ENCODE peak calls at places on chromosomes 3 and 15, in four cellular contexts. X is cardiac muscle cell; W is CD8-positive, alpha-beta T cell; J is HepG2. D is an unnamed sample.

GRCh38 chr3:157070600-157070999 is 89.3 kb downstream of the CCNL1 start:
- DNase-seq in X (peak; percentile 22), W (no peak), J (no peak), D (peak; percentile 35)

GRCh38 chr15:36579792-36580431 is 486 bp downstream of the CDIN1 start:
- DNase-seq in X (no peak), W (no peak), J (peak; percentile 3), D (no peak)

GRCh38 chr3:45596290-45596791 is 1.8 kb downstream of the LIMD1 start:
- DNase-seq in X (no peak), W (no peak), J (no peak), D (no peak)

GRCh38 chr3:127682576-127682975 is 9.8 kb downstream of the ABTB1 start:
- DNase-seq in X (no peak), W (no peak), J (no peak), D (no peak)

GRCh38 chr3:36941658-36942057 is 3.2 kb downstream of the TRANK1 start:
- DNase-seq in X (peak; percentile 46), W (no peak), J (no peak), D (no peak)

GRCh38 chr15:98519767-98520166 is 128.6 kb upstream of the IGF1R start:
- DNase-seq in X (no peak), W (no peak), J (no peak), D (no peak)

GRCh38 chr3:49411550-49411967 is 217 bp downstream of the RHOA start:
- DNase-seq in X (peak; percentile 28), W (peak; percentile 38), J (peak; percentile 44), D (no peak)

GRCh38 chr15:63474810-63475316 is 29.5 kb upstream of the USP3 start:
- DNase-seq in X (no peak), W (no peak), J (peak; percentile 60), D (no peak)

GRCh38 chr3:72487078-72487765 is 361.0 kb downstream of the SHQ1 start:
- DNase-seq in X (peak; percentile 89), W (no peak), J (peak; percentile 5), D (peak; percentile 45)

GRCh38 chr3:45347329-45348000 is 40.9 kb upstream of the LARS2 start:
- DNase-seq in X (peak; percentile 12), W (no peak), J (no peak), D (no peak)

GRCh38 chr3:156448300-156448699 is 106.6 kb downstream of the SSR3 start:
- DNase-seq in X (peak; percentile 53), W (no peak), J (peak; percentile 5), D (peak; percentile 39)

GRCh38 chr3:112635674-112636073 is 5.3 kb downstream of the CCDC80 start:
- DNase-seq in X (peak; percentile 86), W (no peak), J (no peak), D (peak; percentile 49)

GRCh38 chr3:27675287-27675686 is 46.8 kb downstream of the EOMES start:
- DNase-seq in X (peak; percentile 89), W (no peak), J (no peak), D (peak; percentile 66)

GRCh38 chr3:55458398-55458797 is 28.7 kb downstream of the WNT5A start:
- DNase-seq in X (no peak), W (no peak), J (no peak), D (no peak)

GRCh38 chr15:95676500-95676899 is 654.0 kb upstream of the NR2F2 start:
- DNase-seq in X (no peak), W (no peak), J (no peak), D (no peak)

GRCh38 chr3:174382876-174383275 is 476.3 kb upstream of the NAALADL2 start:
- DNase-seq in X (no peak), W (no peak), J (no peak), D (no peak)

GRCh38 chr15:96054029-96054428 is 276.5 kb upstream of the NR2F2 start:
- DNase-seq in X (no peak), W (no peak), J (no peak), D (no peak)

GRCh38 chr15:54519577-54519976 is 541.3 kb downstream of the UNC13C start:
- DNase-seq in X (no peak), W (no peak), J (no peak), D (no peak)

GRCh38 chr15:92079047-92079446 is 225.5 kb downstream of the SLCO3A1 start:
- DNase-seq in X (no peak), W (no peak), J (peak; percentile 15), D (no peak)

GRCh38 chr3:99084156-99084555 is 182.7 kb upstream of the DCBLD2 start:
- DNase-seq in X (no peak), W (no peak), J (no peak), D (no peak)

GRCh38 chr3:53658613-53659193 is 164.3 kb downstream of the CACNA1D start:
- DNase-seq in X (no peak), W (no peak), J (no peak), D (no peak)

GRCh38 chr3:122974764-122975162 is 52.8 kb downstream of the SEMA5B start:
- DNase-seq in X (peak; percentile 73), W (no peak), J (no peak), D (peak; percentile 7)

GRCh38 chr3:53402323-53402722 is 55.0 kb upstream of the DCP1A start:
- DNase-seq in X (no peak), W (no peak), J (no peak), D (no peak)

GRCh38 chr3:126745760-126746394 is 41.8 kb downstream of the CHCHD6 start:
- DNase-seq in X (no peak), W (no peak), J (no peak), D (no peak)

GRCh38 chr15:52379395-52380111 is 83.9 kb upstream of the MYO5C start:
- DNase-seq in X (no peak), W (no peak), J (no peak), D (no peak)

GRCh38 chr15:79071901-79072300 is 18.7 kb downstream of the RASGRF1 start:
- DNase-seq in X (peak; percentile 21), W (no peak), J (no peak), D (no peak)

GRCh38 chr3:124486324-124486723 is 243.9 kb upstream of the UMPS start:
- DNase-seq in X (no peak), W (no peak), J (no peak), D (no peak)

GRCh38 chr15:56736308-56736707 is 3.0 kb upstream of the ZNF280D start:
- DNase-seq in X (peak; percentile 70), W (no peak), J (peak; percentile 31), D (peak; percentile 57)

GRCh38 chr15:85557385-85557784 is 177.0 kb downstream of the AKAP13 start:
- DNase-seq in X (no peak), W (no peak), J (no peak), D (no peak)

GRCh38 chr15:85562824-85563223 is 182.4 kb downstream of the AKAP13 start:
- DNase-seq in X (no peak), W (no peak), J (no peak), D (no peak)

GRCh38 chr15:85558747-85559327 is 178.4 kb downstream of the AKAP13 start:
- DNase-seq in X (no peak), W (no peak), J (no peak), D (no peak)

GRCh38 chr15:85556618-85556895 is 176.2 kb downstream of the AKAP13 start:
- DNase-seq in X (no peak), W (no peak), J (no peak), D (no peak)

GRCh38 chr15:85559530-85559929 is 179.1 kb downstream of the AKAP13 start:
- DNase-seq in X (no peak), W (no peak), J (no peak), D (no peak)
- H3K4me1 ChIP-seq in X (peaks cover 15% of the 10 kb centered on the region), W (peaks cover 4% of the 10 kb centered on the region), J (peaks cover 12% of the 10 kb centered on the region), D (no peaks in the 10 kb centered on the region)

GRCh38 chr3:14405120-14405885 is 2.9 kb downstream of the SLC6A6 start:
- DNase-seq in X (peak; percentile 44), W (no peak), J (no peak), D (no peak)

GRCh38 chr3:14406336-14406735 is 3.9 kb downstream of the SLC6A6 start:
- DNase-seq in X (no peak), W (no peak), J (no peak), D (no peak)

GRCh38 chr3:14405886-14406238 is 3.5 kb downstream of the SLC6A6 start:
- DNase-seq in X (no peak), W (no peak), J (no peak), D (no peak)

GRCh38 chr3:14403636-14404395 is 1.4 kb downstream of the SLC6A6 start:
- DNase-seq in X (no peak), W (no peak), J (peak; percentile 27), D (peak; percentile 14)

GRCh38 chr3:14404396-14405119 is 2.2 kb downstream of the SLC6A6 start:
- DNase-seq in X (no peak), W (no peak), J (no peak), D (no peak)
- H3K4me1 ChIP-seq in X (peaks cover 11% of the 10 kb centered on the region), W (peaks cover 29% of the 10 kb centered on the region), J (peaks cover 51% of the 10 kb centered on the region), D (peaks cover 12% of the 10 kb centered on the region)

GRCh38 chr3:194162817-194163584 is 27.1 kb downstream of the HES1 start:
- DNase-seq in X (no peak), W (no peak), J (no peak), D (no peak)

GRCh38 chr3:194160158-194160557 is 24.2 kb downstream of the HES1 start:
- DNase-seq in X (no peak), W (no peak), J (no peak), D (no peak)

GRCh38 chr3:194163697-194164096 is 27.7 kb downstream of the HES1 start:
- DNase-seq in X (no peak), W (no peak), J (no peak), D (no peak)

GRCh38 chr3:194161181-194162045 is 25.5 kb downstream of the HES1 start:
- DNase-seq in X (no peak), W (no peak), J (peak; percentile 62), D (no peak)

DNA sequence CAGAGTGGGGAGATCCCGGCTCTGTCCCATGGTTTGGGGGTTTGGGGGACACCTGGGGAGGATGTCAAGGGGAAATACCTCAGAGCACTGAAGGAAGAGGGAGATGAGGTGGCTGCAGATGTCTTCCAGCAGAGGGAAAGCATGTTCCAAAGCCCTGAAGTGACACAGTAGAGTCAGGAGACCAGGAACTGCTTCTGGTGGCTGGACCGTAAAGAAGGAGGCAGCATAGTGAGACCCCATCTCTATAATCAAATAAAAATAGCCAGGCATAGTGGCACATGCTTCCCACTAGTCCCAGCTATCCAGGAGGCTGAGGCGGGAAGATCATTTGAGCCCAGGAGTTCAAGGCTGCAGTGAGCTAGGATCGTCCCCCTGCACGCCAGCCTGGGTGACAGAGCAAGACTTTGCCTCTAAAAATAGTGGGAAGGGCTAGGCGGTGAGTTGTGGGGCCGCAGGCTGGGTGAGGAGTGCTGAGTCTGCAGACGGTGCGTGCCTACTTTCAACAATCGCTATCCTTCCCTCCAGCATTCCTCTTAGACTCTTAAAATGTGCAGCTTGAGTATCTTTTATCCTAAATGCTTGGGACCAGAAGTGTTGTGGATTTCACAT is 26.2 kb downstream of the HES1 start:
- DNase-seq in X (no peak), W (no peak), J (peak; percentile 17), D (no peak)
- H3K4me1 ChIP-seq in X (peaks cover 26% of the 10 kb centered on the region), W (no peaks in the 10 kb centered on the region), J (peaks cover 69% of the 10 kb centered on the region), D (peaks cover 9% of the 10 kb centered on the region)

DNA sequence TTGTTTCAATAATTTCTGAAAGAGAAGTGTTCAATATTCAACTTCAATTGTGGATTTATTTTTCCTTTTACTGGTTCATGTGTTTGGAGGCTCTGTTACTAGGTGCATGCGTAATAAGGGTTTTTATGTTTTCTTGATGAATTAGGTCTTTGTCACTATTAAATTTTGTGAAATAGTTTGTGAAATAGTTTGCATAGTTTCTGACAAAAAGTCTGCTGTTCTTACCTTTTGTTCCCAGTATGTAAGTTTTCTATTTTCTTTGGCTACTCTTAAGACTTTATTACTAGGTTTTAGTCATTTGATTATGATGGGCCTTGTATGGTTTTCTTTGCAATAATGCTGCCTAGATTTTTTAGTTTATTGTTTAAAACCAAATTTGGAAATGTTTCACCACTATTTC is 38.0 kb downstream of the MEF2A start:
- DNase-seq in X (no peak), W (no peak), J (no peak), D (peak; percentile 10)
- H3K4me1 ChIP-seq in X (peaks cover 42% of the 10 kb centered on the region), W (peaks cover 7% of the 10 kb centered on the region), J (peaks cover 19% of the 10 kb centered on the region), D (no peaks in the 10 kb centered on the region)

GRCh38 chr3:152261329-152261728 is 7.4 kb upstream of the MBNL1 start:
- DNase-seq in X (no peak), W (no peak), J (no peak), D (no peak)
- H3K4me1 ChIP-seq in X (peaks cover 15% of the 10 kb centered on the region), W (peaks cover 78% of the 10 kb centered on the region), J (peaks cover 40% of the 10 kb centered on the region), D (peaks cover 10% of the 10 kb centered on the region)

GRCh38 chr15:60568883-60569495 is 90.0 kb upstream of the ICE2 start:
- DNase-seq in X (no peak), W (no peak), J (no peak), D (no peak)
- H3K4me1 ChIP-seq in X (no peaks in the 10 kb centered on the region), W (peaks cover 93% of the 10 kb centered on the region), J (peaks cover 76% of the 10 kb centered on the region), D (no peaks in the 10 kb centered on the region)